ENCODE peak calls at places on chromosomes 3 and 15, in four cellular contexts. G is GM12878, Z is HepG2, N is K562. X is an unnamed sample.

GRCh38 chr3:184380210-184380626 is 364 bp downstream of the CHRD start:
- DNase-seq in G (no peak), Z (peak; percentile 21), N (peak; percentile 87), X (peak; percentile 62)

GRCh38 chr15:99651023-99651807 is 82.0 kb downstream of the LYSMD4 start:
- DNase-seq in G (no peak), Z (no peak), N (no peak), X (no peak)

GRCh38 chr3:25725810-25726209 is 57.4 kb downstream of the NGLY1 start:
- DNase-seq in G (no peak), Z (no peak), N (no peak), X (no peak)

GRCh38 chr15:39448409-39448808 is 132.5 kb upstream of the THBS1 start:
- DNase-seq in G (no peak), Z (peak; percentile 70), N (no peak), X (no peak)

GRCh38 chr15:43440721-43441281 is 52.2 kb downstream of the TP53BP1 start:
- DNase-seq in G (peak; percentile 12), Z (peak; percentile 84), N (peak; percentile 49), X (peak; percentile 6)

GRCh38 chr3:43948013-43948412 is 257.3 kb downstream of the ABHD5 start:
- DNase-seq in G (no peak), Z (no peak), N (no peak), X (no peak)

GRCh38 chr3:55183259-55183658 is 255.4 kb upstream of the LRTM1 start:
- DNase-seq in G (no peak), Z (no peak), N (no peak), X (no peak)

GRCh38 chr3:76107935-76108570 is 322.7 kb upstream of the ZNF717 start:
- DNase-seq in G (no peak), Z (peak; percentile 1), N (peak; percentile 2), X (peak; percentile 34)

GRCh38 chr15:76258460-76258859 is 52.8 kb downstream of the ETFA start:
- DNase-seq in G (no peak), Z (no peak), N (no peak), X (no peak)

GRCh38 chr15:66848666-66849392 is 146.8 kb downstream of the SMAD6 start:
- DNase-seq in G (no peak), Z (no peak), N (no peak), X (no peak)

GRCh38 chr3:32200490-32200889 is 38.0 kb upstream of the CMTM8 start:
- DNase-seq in G (no peak), Z (no peak), N (no peak), X (no peak)

GRCh38 chr15:74396445-74397238 is 29.2 kb upstream of the CYP11A1 start:
- DNase-seq in G (peak; percentile 93), Z (peak; percentile 84), N (no peak), X (no peak)

GRCh38 chr3:34225828-34226227 is 427.4 kb downstream of the PDCD6IP start:
- DNase-seq in G (no peak), Z (no peak), N (no peak), X (no peak)

GRCh38 chr3:41053220-41053619 is 146.1 kb upstream of the CTNNB1 start:
- DNase-seq in G (no peak), Z (no peak), N (no peak), X (no peak)
- TF ChIP-seq TARDBP in G (no peak), Z (no peak), N (no peak), X (no peak)

GRCh38 chr15:37865687-37866086 is 68.8 kb upstream of the TMCO5A start:
- DNase-seq in G (no peak), Z (no peak), N (no peak), X (no peak)
- TF ChIP-seq FOXM1 in G (no peak), Z (no peak), N (no peak), X (no peak)

GRCh38 chr3:27666708-27667107 is 55.4 kb downstream of the EOMES start:
- DNase-seq in G (no peak), Z (no peak), N (no peak), X (no peak)
- TF ChIP-seq TARDBP in G (no peak), Z (no peak), N (no peak), X (no peak)

DNA sequence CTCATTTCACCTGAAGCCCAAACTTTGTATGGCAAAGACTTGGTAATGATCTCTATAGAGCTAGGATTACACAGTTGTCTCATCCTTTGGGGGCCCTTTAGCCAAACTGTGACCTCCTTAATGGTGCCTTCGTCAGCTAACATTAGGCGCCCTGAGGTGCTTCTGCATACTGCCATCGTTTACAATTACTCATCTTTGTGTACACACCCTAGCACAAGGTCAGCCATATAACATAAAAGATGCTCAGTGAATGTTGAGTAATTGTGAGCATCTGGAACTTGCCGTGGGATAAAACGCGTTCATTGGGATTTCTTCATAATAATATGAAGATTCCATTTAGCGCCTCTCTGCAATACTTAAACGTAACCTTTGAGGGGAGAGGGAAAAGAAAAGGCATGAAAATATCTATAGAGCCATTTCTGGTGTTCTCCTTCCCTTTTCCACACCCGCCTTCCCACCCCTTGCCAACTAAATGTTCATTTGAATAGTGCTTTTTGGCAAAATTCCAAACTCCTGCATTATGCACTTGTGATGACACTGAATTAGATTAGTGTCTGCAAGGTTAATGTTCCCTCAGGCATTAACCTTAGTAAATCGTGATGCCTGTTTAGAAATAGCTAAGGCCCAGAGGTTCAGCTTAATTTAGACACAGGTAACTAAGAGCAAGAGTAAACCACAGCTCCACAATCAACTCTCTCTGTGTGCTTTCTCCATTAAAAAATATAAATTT is 990 bp upstream of the ZNF148 start:
- DNase-seq in G (no peak), Z (peak; percentile 78), N (no peak), X (no peak)
- TF ChIP-seq FOXM1 in G (no peak), Z (no peak), N (no peak), X (no peak)

GRCh38 chr15:101637038-101637437 is 15.1 kb downstream of the TM2D3 start:
- DNase-seq in G (no peak), Z (no peak), N (no peak), X (no peak)

GRCh38 chr15:101641894-101642293 is 10.3 kb downstream of the TM2D3 start:
- DNase-seq in G (peak; percentile 25), Z (no peak), N (no peak), X (no peak)

GRCh38 chr15:101637549-101638318 is 14.4 kb downstream of the TM2D3 start:
- DNase-seq in G (no peak), Z (no peak), N (no peak), X (no peak)

GRCh38 chr15:101642361-101642760 is 9.8 kb downstream of the TM2D3 start:
- DNase-seq in G (no peak), Z (no peak), N (no peak), X (no peak)

GRCh38 chr15:101641134-101641764 is 10.9 kb downstream of the TM2D3 start:
- DNase-seq in G (peak; percentile 56), Z (peak; percentile 52), N (peak; percentile 58), X (peak; percentile 79)
- TF ChIP-seq TARDBP in G (no peak), Z (no peak), N (no peak), X (no peak)

GRCh38 chr15:68334661-68335124 is 57.1 kb downstream of the FEM1B start:
- DNase-seq in G (no peak), Z (no peak), N (no peak), X (no peak)
- TF ChIP-seq FOXM1 in G (no peak), Z (no peak), N (no peak), X (no peak)

DNA sequence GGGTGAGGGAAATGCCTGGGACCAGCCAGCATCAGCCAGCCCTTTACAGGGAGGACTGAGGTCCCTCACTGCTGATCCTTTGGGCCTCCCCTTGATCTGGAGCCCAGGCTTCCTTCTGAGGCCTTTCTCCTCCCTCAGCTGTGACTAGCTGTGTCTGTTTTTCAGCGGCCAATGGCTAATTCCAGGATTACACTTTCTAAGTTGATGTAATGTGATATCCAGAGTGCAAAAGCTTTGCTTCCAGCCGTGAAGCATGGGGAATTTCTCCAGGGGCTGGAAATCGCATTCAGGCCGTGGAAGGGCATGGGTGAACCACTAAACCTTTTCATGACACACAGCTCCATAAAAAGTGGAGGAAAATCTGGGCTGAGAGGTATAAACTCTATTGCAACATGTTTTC is 157.6 kb downstream of the SHQ1 start:
- DNase-seq in G (no peak), Z (no peak), N (no peak), X (peak; percentile 13)
- TF ChIP-seq TARDBP in G (no peak), Z (no peak), N (no peak), X (no peak)